ENCODE peak calls at places on chromosomes 1 and 21, in six cellular contexts. S is immature natural killer cell, C is RPMI8226, F is hepatocyte, P is dermis microvascular lymphatic vessel endothelial cell, W is HFF-Myc. Q is an unnamed sample.

GRCh38 chr1:210541680-210542358 is 213.1 kb downstream of the HHAT start:
- DNase-seq in S (no peak), W (no peak), F (no peak), C (no peak), P (no peak), Q (no peak)

GRCh38 chr1:21537511-21537931 is 28.3 kb downstream of the ALPL start:
- DNase-seq in C (no peak), W (no peak), S (no peak), F (no peak), P (no peak), Q (no peak)

GRCh38 chr1:174743654-174744561 is 255.8 kb upstream of the CACYBP start:
- DNase-seq in S (peak; percentile 49), P (peak; percentile 54), W (no peak), C (peak; percentile 37), F (peak; percentile 54), Q (peak; percentile 48)

GRCh38 chr1:38451541-38451993 is 405.0 kb upstream of the POU3F1 start:
- DNase-seq in C (no peak), W (no peak), P (no peak), S (no peak), F (peak; percentile 20), Q (no peak)

GRCh38 chr1:41716188-41717130 is 202.3 kb downstream of the HIVEP3 start:
- DNase-seq in P (no peak), W (no peak), S (no peak), C (no peak), F (no peak), Q (no peak)

GRCh38 chr1:8477199-8477982 is 159.5 kb downstream of the SLC45A1 start:
- DNase-seq in F (no peak), W (no peak), S (peak; percentile 21), C (peak; percentile 20), P (no peak), Q (no peak)

GRCh38 chr1:161970633-161971032 is 53.0 kb downstream of the OLFML2B start:
- DNase-seq in S (no peak), W (no peak), F (no peak), C (no peak), P (no peak), Q (no peak)

GRCh38 chr1:160116277-160117147 is 953 bp downstream of the ATP1A2 start:
- DNase-seq in S (no peak), W (no peak), P (no peak), C (no peak), F (no peak), Q (no peak)

GRCh38 chr21:45624356-45624854 is 19.1 kb upstream of the PCBP3 start:
- DNase-seq in P (no peak), C (no peak), S (no peak), W (no peak), F (no peak), Q (no peak)

GRCh38 chr1:93591833-93592635 is 89.6 kb downstream of the BCAR3 start:
- DNase-seq in F (peak; percentile 90), P (peak; percentile 54), S (peak; percentile 45), W (no peak), C (peak; percentile 96), Q (peak; percentile 98)

GRCh38 chr1:231954751-231955150 is 328.2 kb downstream of the DISC1 start:
- DNase-seq in F (no peak), S (no peak), W (no peak), C (no peak), P (no peak), Q (no peak)

GRCh38 chr1:15542685-15543588 is 16.3 kb downstream of the DNAJC16 start:
- DNase-seq in C (no peak), W (no peak), S (no peak), P (no peak), F (no peak), Q (no peak)

GRCh38 chr1:116122955-116123757 is 12.0 kb downstream of the MAB21L3 start:
- DNase-seq in P (no peak), F (peak; percentile 72), C (no peak), S (no peak), W (peak; percentile 52), Q (no peak)

GRCh38 chr1:8137406-8138244 is 111.5 kb upstream of the ERRFI1 start:
- DNase-seq in C (no peak), F (no peak), P (peak; percentile 97), W (peak; percentile 79), S (no peak), Q (peak; percentile 26)

GRCh38 chr1:44645466-44646244 is 28.6 kb downstream of the TMEM53 start:
- DNase-seq in S (no peak), W (no peak), P (no peak), F (no peak), C (no peak), Q (no peak)

GRCh38 chr1:153679337-153680119 is 1.0 kb downstream of the NPR1 start:
- DNase-seq in F (peak; percentile 43), P (peak; percentile 53), W (no peak), C (peak; percentile 44), S (no peak), Q (no peak)

GRCh38 chr1:204828352-204828850 is 42.3 kb upstream of the NFASC start:
- DNase-seq in W (no peak), S (peak; percentile 29), F (peak; percentile 86), P (peak; percentile 27), C (peak; percentile 66), Q (no peak)

GRCh38 chr1:2103266-2103900 is 53.2 kb downstream of the PRKCZ start:
- DNase-seq in S (no peak), C (no peak), P (no peak), F (no peak), W (no peak), Q (no peak)

GRCh38 chr21:35256468-35256988 is 207.4 kb upstream of the RUNX1 start:
- DNase-seq in W (peak; percentile 82), F (peak; percentile 94), P (peak; percentile 97), S (no peak), C (peak; percentile 96), Q (peak; percentile 80)

GRCh38 chr1:55974714-55975441 is 604.5 kb downstream of the PLPP3 start:
- DNase-seq in S (no peak), C (no peak), P (peak; percentile 47), W (no peak), F (no peak), Q (no peak)

GRCh38 chr1:40185951-40186864 is 25.0 kb downstream of the RLF start:
- DNase-seq in W (peak; percentile 5), C (no peak), S (no peak), F (no peak), P (no peak), Q (no peak)

GRCh38 chr1:2232255-2232915 is 4.3 kb downstream of the SKI start:
- DNase-seq in W (no peak), S (no peak), P (peak; percentile 28), F (no peak), C (no peak), Q (no peak)

GRCh38 chr21:43354016-43354420 is 72.9 kb downstream of the SIK1 start:
- DNase-seq in P (no peak), W (no peak), F (no peak), S (no peak), C (peak; percentile 85), Q (no peak)

GRCh38 chr1:214146523-214146922 is 134.4 kb upstream of the SMYD2 start:
- DNase-seq in F (peak; percentile 71), S (no peak), C (no peak), P (peak; percentile 85), W (no peak), Q (peak; percentile 9)

GRCh38 chr21:42156690-42157605 is 62.0 kb upstream of the ABCG1 start:
- DNase-seq in W (no peak), S (no peak), C (peak; percentile 69), P (peak; percentile 55), F (no peak), Q (no peak)

GRCh38 chr1:79005945-79006344 is 585 bp downstream of the ADGRL4 start:
- DNase-seq in P (peak; percentile 44), W (no peak), F (no peak), S (no peak), C (no peak), Q (no peak)

GRCh38 chr1:198605426-198605825 is 33.4 kb upstream of the PTPRC start:
- DNase-seq in C (no peak), F (no peak), P (no peak), W (no peak), S (no peak), Q (no peak)

GRCh38 chr1:105565006-105565405 is 1491.5 kb upstream of the PRMT6 start:
- DNase-seq in S (no peak), P (no peak), F (no peak), W (no peak), C (no peak), Q (no peak)

GRCh38 chr1:230280054-230280795 is 145.9 kb downstream of the PGBD5 start:
- DNase-seq in F (no peak), C (no peak), S (no peak), P (no peak), W (no peak), Q (no peak)

GRCh38 chr1:147723691-147724323 is 36.6 kb downstream of the GJA5 start:
- DNase-seq in S (no peak), F (peak; percentile 82), C (peak; percentile 19), W (no peak), P (peak; percentile 67), Q (peak; percentile 90)

GRCh38 chr1:85629532-85629920 is 49.0 kb downstream of the CCN1 start:
- DNase-seq in W (no peak), F (no peak), S (no peak), C (no peak), P (peak; percentile 34), Q (peak; percentile 68)

GRCh38 chr1:169698976-169699375 is 12.4 kb downstream of the SELL start:
- DNase-seq in W (no peak), F (no peak), C (no peak), S (no peak), P (no peak), Q (no peak)

Q was measured in HT-29.